ENCODE peak calls at places on chromosomes 16 and 17, in eight cellular contexts. Z is heart left ventricle, D is IMR-90, C is Peyer's patch, J is prostate gland, F is suprapubic skin, B is A549, G is body of pancreas. O is an unnamed sample.

GRCh38 chr16:8795096-8795495 is 2.3 kb downstream of the TMEM186 start:
- DNase-seq in Z (no peak), C (no peak), F (no peak), D (no peak), B (peak), J (no peak), G (no peak), O (no peak)

GRCh38 chr16:27824006-27824405 is 239.5 kb downstream of the GSG1L start:
- DNase-seq in C (no peak), J (no peak), F (peak), D (no peak), B (no peak), G (no peak), Z (no peak), O (no peak)

GRCh38 chr17:28166478-28166877 is 124.0 kb downstream of the NLK start:
- DNase-seq in B (no peak), C (no peak), J (no peak), G (no peak), D (peak), F (no peak), Z (no peak), O (no peak)

GRCh38 chr16:72124761-72125634 is 31.4 kb downstream of the DHX38 start:
- DNase-seq in G (peak), Z (peak), D (peak), C (peak), F (no peak), J (peak), B (peak), O (peak)

GRCh38 chr17:64420143-64420670 is 28.7 kb upstream of the MILR1 start:
- DNase-seq in J (peak), G (peak), B (peak), C (peak), Z (peak), F (no peak), D (peak), O (no peak)

GRCh38 chr17:48174833-48175232 is 67.3 kb downstream of the SNX11 start:
- DNase-seq in B (no peak), G (no peak), C (no peak), F (no peak), D (no peak), Z (no peak), J (no peak), O (no peak)

GRCh38 chr16:75320435-75320834 is 69.0 kb upstream of the BCAR1 start:
- DNase-seq in D (no peak), Z (no peak), B (no peak), C (no peak), F (no peak), J (no peak), G (peak), O (no peak)

GRCh38 chr16:7405166-7405565 is 72.5 kb downstream of the RBFOX1 start:
- DNase-seq in J (no peak), B (peak), Z (peak), G (peak), F (no peak), C (no peak), D (no peak), O (no peak)

GRCh38 chr16:929227-929669 is 41.5 kb downstream of the LMF1 start:
- DNase-seq in B (no peak), D (no peak), Z (no peak), C (no peak), J (no peak), G (no peak), F (no peak), O (no peak)

GRCh38 chr17:40912506-40913220 is 24.8 kb downstream of the KRT23 start:
- DNase-seq in F (no peak), D (no peak), G (no peak), B (no peak), Z (no peak), J (no peak), C (no peak), O (no peak)

GRCh38 chr17:48011405-48012150 is 26.0 kb downstream of the COPZ2 start:
- DNase-seq in F (no peak), B (peak), C (peak), G (peak), Z (no peak), J (no peak), D (peak), O (no peak)

GRCh38 chr16:58020628-58021521 is 4.7 kb upstream of the MMP15 start:
- DNase-seq in Z (no peak), B (peak), C (peak), F (no peak), J (peak), G (peak), D (peak), O (no peak)

GRCh38 chr17:21843951-21844590 is 151.7 kb downstream of the KCNJ18 start:
- DNase-seq in J (no peak), G (no peak), D (no peak), C (no peak), B (no peak), Z (no peak), F (no peak), O (no peak)

GRCh38 chr17:39668141-39668924 is at the start of gene PNMT:
- DNase-seq in F (no peak), D (peak), B (peak), C (peak), Z (peak), G (peak), J (peak), O (no peak)

GRCh38 chr16:65410801-65411200 is 288.9 kb upstream of the CDH11 start:
- DNase-seq in J (no peak), G (no peak), C (no peak), F (no peak), D (peak), B (no peak), Z (no peak), O (no peak)

GRCh38 chr16:66273644-66274334 is 92.7 kb upstream of the CDH5 start:
- DNase-seq in B (peak), F (peak), D (peak), Z (no peak), G (no peak), J (no peak), C (peak), O (peak)

GRCh38 chr16:11554054-11554453 is 32.7 kb downstream of the LITAF start:
- DNase-seq in C (no peak), F (no peak), J (peak), Z (no peak), B (peak), G (peak), D (no peak), O (no peak)

GRCh38 chr17:71959129-71959528 is 161.7 kb upstream of the SOX9 start:
- DNase-seq in F (no peak), Z (no peak), G (no peak), D (peak), J (no peak), B (peak), C (no peak), O (no peak)

GRCh38 chr16:879986-880385 is 79.5 kb upstream of the GNG13 start:
- DNase-seq in Z (no peak), J (no peak), D (no peak), F (no peak), G (no peak), C (no peak), B (no peak), O (no peak)

GRCh38 chr17:75494326-75494877 is 20.9 kb downstream of the CASKIN2 start:
- DNase-seq in D (no peak), J (no peak), C (no peak), F (no peak), Z (no peak), B (no peak), G (no peak), O (no peak)

GRCh38 chr16:88923926-88924833 is 52.8 kb downstream of the CBFA2T3 start:
- DNase-seq in D (no peak), B (no peak), G (peak), Z (no peak), F (no peak), J (no peak), C (no peak), O (no peak)

GRCh38 chr17:7221281-7222092 is 1.7 kb downstream of the ACADVL start:
- DNase-seq in J (no peak), Z (no peak), B (no peak), G (no peak), F (no peak), C (no peak), D (no peak), O (no peak)
- H3K4me3 ChIP-seq in J (peak), Z (peak), B (no peak), G (no peak), F (no peak), C (peak), D (no peak), O (peak)

GRCh38 chr17:81518113-81518784 is 5.7 kb upstream of the ACTG1 start:
- DNase-seq in F (no peak), J (no peak), Z (no peak), G (no peak), B (no peak), C (peak), D (no peak), O (no peak)

GRCh38 chr17:81517339-81518112 is 4.9 kb upstream of the ACTG1 start:
- DNase-seq in C (peak), F (no peak), Z (no peak), D (no peak), B (no peak), G (no peak), J (no peak), O (no peak)

GRCh38 chr17:81520021-81520894 is 7.7 kb upstream of the ACTG1 start:
- DNase-seq in Z (no peak), G (peak), C (no peak), F (no peak), D (no peak), B (no peak), J (no peak), O (no peak)

GRCh38 chr17:81518785-81519283 is 6.2 kb upstream of the ACTG1 start:
- DNase-seq in Z (no peak), C (peak), F (no peak), J (no peak), D (no peak), B (peak), G (peak), O (no peak)

DNA sequence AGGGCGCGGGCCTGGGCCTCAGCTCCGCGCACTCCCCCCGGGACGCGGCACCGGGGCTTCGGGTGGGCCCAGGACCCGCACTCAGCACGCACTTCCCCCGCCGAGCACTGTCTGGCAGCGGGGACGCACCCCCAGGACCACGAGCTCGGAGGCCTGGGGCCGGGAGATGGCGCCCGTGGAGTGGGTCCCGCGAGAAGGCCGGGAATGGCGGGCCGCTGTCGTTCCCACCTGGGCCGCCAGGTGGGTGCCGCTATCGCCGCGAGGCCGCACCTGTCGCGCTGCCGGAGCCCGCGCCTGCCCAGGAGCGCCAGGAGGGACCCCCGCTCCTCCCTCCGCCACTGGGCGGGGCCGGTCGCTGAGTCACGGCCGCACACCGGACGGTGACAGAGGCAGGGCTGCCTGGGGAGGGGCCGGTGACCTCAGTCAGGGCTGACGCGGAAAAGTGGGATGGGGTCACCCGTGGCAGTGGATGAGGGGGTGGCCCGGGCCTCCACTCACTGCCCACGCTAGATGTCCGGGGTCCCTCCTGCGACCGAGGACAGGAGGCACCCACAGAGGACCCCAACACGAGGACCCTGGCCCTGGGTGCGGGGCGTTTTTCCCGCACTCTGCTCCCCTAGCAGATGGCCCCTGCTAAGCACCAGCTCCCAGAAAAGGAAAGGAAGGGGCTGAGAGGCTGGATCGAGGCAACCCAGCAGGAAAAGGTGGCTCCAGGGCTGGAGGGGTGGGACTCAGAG is 6.9 kb upstream of the ACTG1 start:
- DNase-seq in F (no peak), D (no peak), J (peak), Z (no peak), G (peak), C (peak), B (peak), O (no peak)
- H3K27ac ChIP-seq in F (peak), D (no peak), J (peak), Z (peak), G (peak), C (peak), B (peak), O (peak)

GRCh38 chr17:8939496-8940334 is 25.8 kb downstream of the PIK3R5 start:
- DNase-seq in J (no peak), C (no peak), B (no peak), F (no peak), G (no peak), Z (no peak), D (no peak), O (no peak)
- TF ChIP-seq POLR2A in J (no peak), C (no peak), B (no peak), F (no peak), G (no peak), Z (no peak), D (no peak), O (no peak)

DNA sequence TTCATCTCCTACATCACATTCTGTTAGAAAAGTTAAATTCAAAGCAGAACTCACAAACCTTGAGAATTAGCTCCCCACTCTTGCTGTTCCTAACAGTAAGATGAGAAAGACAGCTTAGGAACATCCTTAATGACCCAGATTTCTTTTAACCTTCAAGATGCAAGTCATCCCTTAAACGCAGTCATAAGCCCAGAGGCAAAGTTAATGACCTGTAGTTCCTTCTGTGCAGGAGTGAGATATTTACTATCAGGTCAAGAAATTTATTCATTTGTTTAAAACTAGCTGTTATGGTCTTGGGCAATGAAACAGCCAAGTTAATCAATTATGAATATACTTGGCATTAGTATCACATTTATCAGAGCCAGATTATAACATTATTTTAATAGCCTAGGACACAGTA is 37.0 kb downstream of the NXPH3 start:
- DNase-seq in G (no peak), F (no peak), J (no peak), B (no peak), D (no peak), C (no peak), Z (no peak), O (no peak)
- H3K4me3 ChIP-seq in G (no peak), F (no peak), J (no peak), B (no peak), D (no peak), C (no peak), Z (no peak), O (no peak)

DNA sequence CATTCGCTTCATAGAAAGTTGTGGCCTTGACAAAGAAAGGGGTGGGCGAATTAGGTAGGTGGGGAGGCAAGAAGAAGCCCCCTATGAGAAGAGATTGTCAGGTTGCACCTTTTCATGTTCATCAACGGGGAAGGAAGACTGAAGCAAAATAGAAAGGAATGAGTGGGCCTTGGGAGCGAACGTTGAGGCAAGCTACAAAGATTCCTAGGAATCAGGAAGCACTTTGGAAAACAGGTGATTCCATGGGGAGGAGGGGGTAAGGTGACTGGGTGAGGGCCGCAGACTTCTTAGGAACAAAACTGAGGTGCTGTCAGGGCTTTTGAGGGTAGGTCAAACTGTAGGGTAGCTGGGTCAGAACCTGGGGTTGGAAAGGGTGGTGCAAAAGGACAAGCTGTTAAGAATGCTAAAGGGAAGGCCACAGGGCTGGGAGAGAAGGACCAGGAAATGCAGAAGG is 535 bp downstream of the ITFG1 start:
- DNase-seq in F (no peak), D (no peak), J (no peak), Z (no peak), G (peak), B (peak), C (no peak), O (no peak)
- H3K27ac ChIP-seq in F (peak), D (peak), J (peak), Z (peak), G (peak), B (peak), C (peak), O (peak)

DNA sequence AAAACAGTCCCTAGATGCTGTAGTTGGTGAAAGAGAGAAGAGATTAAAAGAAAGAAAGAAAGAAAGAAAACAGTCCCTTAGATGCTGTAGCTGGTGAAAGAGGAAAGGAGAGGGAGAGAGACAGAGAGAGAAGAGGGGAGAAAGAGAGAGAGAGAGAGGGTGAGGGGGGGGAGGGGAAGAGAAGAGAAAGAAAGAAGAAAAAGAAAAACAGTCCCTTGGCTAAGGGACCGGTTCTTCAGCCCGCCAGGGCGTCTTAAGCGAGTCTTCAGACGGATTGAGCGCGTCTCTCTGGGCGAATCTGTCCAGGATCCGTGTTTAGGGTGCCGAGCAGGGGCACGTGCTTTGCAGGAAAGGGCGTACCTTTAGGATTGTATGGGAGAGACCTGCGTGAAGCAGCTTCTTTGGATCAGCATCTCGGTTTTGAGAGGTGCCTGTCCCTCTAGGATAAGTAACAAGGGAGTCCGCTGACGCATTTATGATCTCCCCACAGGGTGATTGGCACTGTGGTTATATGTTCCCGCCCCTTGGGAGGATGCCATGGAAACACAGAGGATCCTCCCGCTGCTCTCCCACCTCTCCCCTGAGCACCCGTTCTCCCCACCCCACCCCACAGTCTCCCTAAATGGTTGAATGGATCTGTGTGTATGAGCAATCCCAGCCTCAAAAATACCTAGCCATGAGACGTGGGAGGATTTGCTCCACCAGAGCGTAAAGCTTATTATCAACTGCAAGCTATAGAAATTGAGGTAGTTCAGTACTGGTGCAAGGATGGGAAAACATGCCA is 16.7 kb downstream of the GNGT2 start:
- DNase-seq in D (peak), J (peak), F (no peak), B (peak), Z (peak), C (peak), G (peak), O (peak)
- TF ChIP-seq POLR2A in D (no peak), J (peak), F (no peak), B (peak), Z (no peak), C (no peak), G (no peak), O (no peak)

GRCh38 chr17:2982854-2983636 is 80.4 kb downstream of the OR1D5 start:
- DNase-seq in Z (peak), D (peak), G (peak), J (no peak), B (peak), F (peak), C (peak), O (peak)
- H3K4me3 ChIP-seq in Z (no peak), D (no peak), G (no peak), J (no peak), B (no peak), F (no peak), C (no peak), O (no peak)

DNA sequence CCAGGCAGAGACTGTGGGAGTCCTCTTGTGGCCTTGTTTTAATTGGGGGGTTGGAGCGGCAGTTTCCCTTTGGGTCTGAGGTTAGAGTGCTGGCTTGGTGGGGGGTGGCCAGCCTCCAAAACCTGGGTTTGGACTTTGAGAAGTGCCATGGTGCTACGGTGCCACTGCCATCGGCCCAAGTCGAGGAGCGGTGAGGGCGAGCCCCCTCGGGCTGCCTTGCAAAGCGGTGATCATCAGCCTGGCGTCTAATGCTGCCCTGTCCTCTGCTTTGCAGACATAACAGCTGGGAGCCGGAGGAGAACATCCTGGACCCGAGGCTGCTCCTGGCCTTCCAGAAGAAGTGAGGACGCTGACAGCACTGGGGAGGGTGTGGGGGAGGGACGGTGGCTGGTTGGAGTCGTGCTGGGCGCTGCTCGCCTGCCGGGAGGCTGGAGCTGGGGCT is 1.2 kb downstream of the CBX2 start:
- DNase-seq in F (no peak), D (no peak), C (no peak), G (no peak), Z (no peak), J (no peak), B (no peak), O (no peak)
- H3K27ac ChIP-seq in F (no peak), D (no peak), C (no peak), G (no peak), Z (no peak), J (no peak), B (peak), O (no peak)

GRCh38 chr16:25108054-25108453 is 3.5 kb upstream of the LCMT1 start:
- DNase-seq in C (peak), Z (no peak), J (no peak), G (no peak), B (peak), D (no peak), F (no peak), O (no peak)

GRCh38 chr16:25109643-25110042 is 1.9 kb upstream of the LCMT1 start:
- DNase-seq in J (no peak), B (peak), C (peak), D (peak), F (no peak), G (peak), Z (peak), O (no peak)

GRCh38 chr16:25110392-25110947 is 1.1 kb upstream of the LCMT1 start:
- DNase-seq in B (peak), C (no peak), Z (no peak), J (no peak), D (no peak), F (no peak), G (no peak), O (no peak)

GRCh38 chr16:25114121-25114520 is 2.6 kb downstream of the LCMT1 start:
- DNase-seq in D (no peak), G (no peak), B (no peak), Z (no peak), C (no peak), J (no peak), F (no peak), O (no peak)

GRCh38 chr16:25111403-25112166 is at the start of gene LCMT1:
- DNase-seq in B (peak), D (peak), J (peak), F (peak), G (peak), C (peak), Z (peak), O (peak)
- TF ChIP-seq POLR2A in B (peak), D (peak), J (peak), F (no peak), G (no peak), C (peak), Z (peak), O (peak)